ENCODE peak calls at places on chromosomes 12 and 14, in six cellular contexts. S, G, F, L, Z and U are unnamed samples.

GRCh38 chr12:104360988-104361707 is 57.6 kb downstream of the EID3 start:
- DNase-seq in S (no peak), G (peak), F (no peak), L (no peak), Z (no peak), U (no peak)

GRCh38 chr14:50335989-50336391 is 23.9 kb downstream of the DMAC2L start:
- DNase-seq in S (no peak), G (no peak), F (no peak), L (no peak), Z (no peak), U (no peak)

GRCh38 chr14:28161040-28161439 is 605.5 kb upstream of the FOXG1 start:
- DNase-seq in S (no peak), G (no peak), F (no peak), L (no peak), Z (no peak), U (no peak)

GRCh38 chr12:120015313-120015712 is 26.3 kb downstream of the BICDL1 start:
- DNase-seq in S (peak), G (no peak), F (no peak), L (no peak), Z (no peak), U (peak)

GRCh38 chr12:53505086-53505485 is 2.2 kb downstream of the NPFF start:
- DNase-seq in S (no peak), G (no peak), F (no peak), L (no peak), Z (no peak), U (no peak)

GRCh38 chr12:116687888-116688287 is 50.0 kb downstream of the SPRING1 start:
- DNase-seq in S (peak), G (peak), F (no peak), L (peak), Z (peak), U (no peak)

GRCh38 chr12:52506858-52507715 is 13.1 kb downstream of the KRT5 start:
- DNase-seq in S (no peak), G (peak), F (no peak), L (peak), Z (no peak), U (no peak)

GRCh38 chr12:867905-868304 is 81.6 kb downstream of the RAD52 start:
- DNase-seq in S (no peak), G (no peak), F (no peak), L (no peak), Z (no peak), U (no peak)

GRCh38 chr12:119627019-119627643 is 33.6 kb downstream of the TMEM233 start:
- DNase-seq in S (no peak), G (no peak), F (no peak), L (no peak), Z (no peak), U (no peak)

GRCh38 chr12:128754275-128754674 is 69.5 kb downstream of the SLC15A4 start:
- DNase-seq in S (no peak), G (no peak), F (no peak), L (no peak), Z (no peak), U (no peak)

GRCh38 chr14:59098377-59098776 is 90.1 kb upstream of the DAAM1 start:
- DNase-seq in S (no peak), G (peak), F (no peak), L (no peak), Z (no peak), U (no peak)

GRCh38 chr14:36524220-36524837 is 4.3 kb upstream of the NKX2-1 start:
- DNase-seq in S (no peak), G (no peak), F (no peak), L (no peak), Z (no peak), U (no peak)

GRCh38 chr14:99378782-99379214 is 101.9 kb downstream of the SETD3 start:
- DNase-seq in S (no peak), G (peak), F (no peak), L (no peak), Z (no peak), U (no peak)

GRCh38 chr12:119808441-119808840 is 68.7 kb downstream of the CIT start:
- DNase-seq in S (no peak), G (no peak), F (no peak), L (no peak), Z (no peak), U (no peak)

GRCh38 chr12:53757095-53757770 is 5.5 kb upstream of the CISTR start:
- DNase-seq in S (peak), G (peak), F (peak), L (peak), Z (peak), U (peak)

GRCh38 chr14:76917158-76917596 is 91.0 kb downstream of the LRRC74A start:
- DNase-seq in S (no peak), G (peak), F (peak), L (peak), Z (no peak), U (no peak)

GRCh38 chr12:98939350-98939749 is 294.3 kb downstream of the APAF1 start:
- DNase-seq in S (no peak), G (peak), F (no peak), L (peak), Z (no peak), U (no peak)

GRCh38 chr12:127005406-127005805 is 1261.6 kb upstream of the TMEM132C start:
- DNase-seq in S (no peak), G (no peak), F (no peak), L (no peak), Z (no peak), U (no peak)

GRCh38 chr14:87334997-87335675 is 657.8 kb downstream of the GALC start:
- DNase-seq in S (no peak), G (no peak), F (no peak), L (no peak), Z (no peak), U (no peak)

GRCh38 chr14:71324767-71325272 is 417.6 kb downstream of the PCNX1 start:
- DNase-seq in S (peak), G (peak), F (no peak), L (peak), Z (peak), U (peak)

GRCh38 chr14:57420986-57421385 is 30.6 kb downstream of the NAA30 start:
- DNase-seq in S (no peak), G (no peak), F (no peak), L (no peak), Z (no peak), U (no peak)

GRCh38 chr14:91716999-91717398 is 14.9 kb downstream of the CATSPERB start:
- DNase-seq in S (no peak), G (no peak), F (no peak), L (no peak), Z (no peak), U (no peak)

GRCh38 chr12:50061172-50061571 is 3.8 kb downstream of the ASIC1 start:
- DNase-seq in S (no peak), G (no peak), F (no peak), L (no peak), Z (no peak), U (no peak)

GRCh38 chr14:68137704-68138619 is 318.4 kb downstream of the RAD51B start:
- DNase-seq in S (no peak), G (peak), F (no peak), L (peak), Z (no peak), U (no peak)